ENCODE peak calls at places on chromosome 10, in six cellular contexts. F is tibial artery, B is substantia nigra, L is mammary epithelial cell, S is HFF-Myc, V is posterior vena cava. Y is an unnamed sample.

GRCh38 chr10:130372222-130372621 is 236.0 kb downstream of the GLRX3 start:
- DNase-seq in F (peak), B (no peak), L (no peak), S (no peak), V (no peak), Y (no peak)

GRCh38 chr10:96585726-96586418 is 940 bp downstream of the TM9SF3 start:
- DNase-seq in F (no peak), B (no peak), L (peak), S (no peak), V (no peak), Y (no peak)

GRCh38 chr10:131841669-131842139 is 59.1 kb upstream of the PPP2R2D start:
- DNase-seq in F (peak), B (no peak), L (no peak), S (no peak), V (peak), Y (no peak)

GRCh38 chr10:9608592-9608991 is 1409.1 kb upstream of the CELF2 start:
- DNase-seq in F (no peak), B (no peak), L (no peak), S (no peak), V (no peak), Y (no peak)

GRCh38 chr10:27512548-27512947 is 8.4 kb downstream of the RAB18 start:
- DNase-seq in F (no peak), B (no peak), L (no peak), S (no peak), V (no peak), Y (no peak)

GRCh38 chr10:26696786-26697162 is 727 bp upstream of the PDSS1 start:
- DNase-seq in F (no peak), B (no peak), L (peak), S (no peak), V (no peak), Y (peak)

GRCh38 chr10:71302874-71303568 is 16.0 kb upstream of the SLC29A3 start:
- DNase-seq in F (no peak), B (no peak), L (peak), S (no peak), V (no peak), Y (peak)

GRCh38 chr10:102289840-102290239 is 44.5 kb downstream of the GBF1 start:
- DNase-seq in F (no peak), B (no peak), L (no peak), S (no peak), V (no peak), Y (no peak)

GRCh38 chr10:93220315-93221170 is 146.8 kb downstream of the CYP26A1 start:
- DNase-seq in F (no peak), B (no peak), L (no peak), S (no peak), V (no peak), Y (no peak)

GRCh38 chr10:26488344-26488743 is 50.2 kb downstream of the APBB1IP start:
- DNase-seq in F (no peak), B (no peak), L (no peak), S (no peak), V (no peak), Y (no peak)

GRCh38 chr10:133324198-133324792 is 12.4 kb downstream of the CALY start:
- DNase-seq in F (no peak), B (no peak), L (no peak), S (no peak), V (no peak), Y (no peak)

GRCh38 chr10:37831495-37832333 is 25.7 kb downstream of the ZNF248 start:
- DNase-seq in F (no peak), B (no peak), L (no peak), S (no peak), V (no peak), Y (no peak)

GRCh38 chr10:86668297-86669165 is at the start of gene LDB3:
- DNase-seq in F (peak), B (no peak), L (no peak), S (no peak), V (no peak), Y (no peak)

GRCh38 chr10:46557319-46558140 is 1.1 kb upstream of the GPRIN2 start:
- DNase-seq in F (peak), B (no peak), L (no peak), S (no peak), V (peak), Y (no peak)

GRCh38 chr10:51341216-51341615 is 266.9 kb downstream of the PRKG1 start:
- DNase-seq in F (no peak), B (no peak), L (peak), S (no peak), V (no peak), Y (no peak)

GRCh38 chr10:29482591-29483421 is 152.0 kb downstream of the SVIL start:
- DNase-seq in F (no peak), B (no peak), L (no peak), S (peak), V (no peak), Y (peak)

GRCh38 chr10:110273474-110273873 is 31.2 kb downstream of the SMNDC1 start:
- DNase-seq in F (peak), B (no peak), L (peak), S (no peak), V (peak), Y (peak)

GRCh38 chr10:129417164-129417563 is 49.9 kb upstream of the MGMT start:
- DNase-seq in F (no peak), B (no peak), L (no peak), S (peak), V (no peak), Y (peak)

GRCh38 chr10:12508165-12508564 is 158.8 kb downstream of the CAMK1D start:
- DNase-seq in F (no peak), B (no peak), L (no peak), S (no peak), V (no peak), Y (no peak)

GRCh38 chr10:47397256-47397655 is 13.2 kb upstream of the ZNF488 start:
- DNase-seq in F (no peak), B (no peak), L (no peak), S (no peak), V (no peak), Y (no peak)

GRCh38 chr10:97525683-97526110 is 27.0 kb downstream of the UBTD1 start:
- DNase-seq in F (no peak), B (no peak), L (no peak), S (no peak), V (no peak), Y (no peak)

GRCh38 chr10:95308389-95309302 is 17.8 kb upstream of the PDLIM1 start:
- DNase-seq in F (peak), B (no peak), L (peak), S (peak), V (peak), Y (peak)

GRCh38 chr10:33005322-33006282 is 47.6 kb upstream of the ITGB1 start:
- DNase-seq in F (peak), B (no peak), L (peak), S (peak), V (peak), Y (peak)

GRCh38 chr10:3886191-3886590 is 101.2 kb upstream of the KLF6 start:
- DNase-seq in F (no peak), B (no peak), L (no peak), S (no peak), V (peak), Y (no peak)

GRCh38 chr10:22334414-22335203 is 10.7 kb upstream of the SPAG6 start:
- DNase-seq in F (no peak), B (no peak), L (no peak), S (no peak), V (peak), Y (no peak)

Y was measured in fibroblast of gingiva.